ENCODE peak calls at places on chromosomes 12 and 14, in nine cellular contexts. One of them, this sample, is unnamed. For H3K4me1, the result is how much of the 10 kb centered on the place peaks cover.

GRCh38 chr14:77086017-77086727 is 11.9 kb upstream of the CIPC start:
- DNase-seq in heart left ventricle: no peak
- DNase-seq in testis: no peak
- DNase-seq in lower lobe of right lung: no peak
- DNase-seq in adipocyte: peak
- DNase-seq in PC-3: peak
- DNase-seq in thoracic aorta: no peak
- DNase-seq in GM23338: peak
- DNase-seq in NT2/D1: no peak
- DNase-seq in this sample: peak

GRCh38 chr14:95359974-95360826 is 40.5 kb upstream of the CLMN start:
- DNase-seq in heart left ventricle: no peak
- DNase-seq in testis: peak
- DNase-seq in lower lobe of right lung: no peak
- DNase-seq in adipocyte: no peak
- DNase-seq in PC-3: no peak
- DNase-seq in thoracic aorta: no peak
- DNase-seq in GM23338: peak
- DNase-seq in NT2/D1: no peak
- DNase-seq in this sample: no peak

GRCh38 chr14:22517117-22517720 is 71.8 kb downstream of the DAD1 start:
- DNase-seq in heart left ventricle: no peak
- DNase-seq in testis: no peak
- DNase-seq in lower lobe of right lung: no peak
- DNase-seq in adipocyte: no peak
- DNase-seq in PC-3: no peak
- DNase-seq in thoracic aorta: no peak
- DNase-seq in GM23338: no peak
- DNase-seq in NT2/D1: no peak
- DNase-seq in this sample: no peak

GRCh38 chr14:21084396-21084795 is 14.1 kb downstream of the ZNF219 start:
- DNase-seq in heart left ventricle: no peak
- DNase-seq in testis: no peak
- DNase-seq in lower lobe of right lung: no peak
- DNase-seq in adipocyte: no peak
- DNase-seq in PC-3: no peak
- DNase-seq in thoracic aorta: no peak
- DNase-seq in GM23338: no peak
- DNase-seq in NT2/D1: no peak
- DNase-seq in this sample: no peak

GRCh38 chr14:82003418-82003817 is 469.8 kb upstream of the SEL1L start:
- DNase-seq in heart left ventricle: no peak
- DNase-seq in testis: no peak
- DNase-seq in lower lobe of right lung: no peak
- DNase-seq in adipocyte: no peak
- DNase-seq in PC-3: no peak
- DNase-seq in thoracic aorta: no peak
- DNase-seq in GM23338: no peak
- DNase-seq in NT2/D1: no peak
- DNase-seq in this sample: no peak

GRCh38 chr12:2624543-2625266 is 170.1 kb upstream of the FKBP4 start:
- DNase-seq in heart left ventricle: no peak
- DNase-seq in testis: no peak
- DNase-seq in lower lobe of right lung: no peak
- DNase-seq in adipocyte: peak
- DNase-seq in PC-3: peak
- DNase-seq in thoracic aorta: no peak
- DNase-seq in GM23338: peak
- DNase-seq in NT2/D1: peak
- DNase-seq in this sample: peak

GRCh38 chr12:50058743-50059312 is 1.4 kb downstream of the ASIC1 start:
- DNase-seq in heart left ventricle: no peak
- DNase-seq in testis: no peak
- DNase-seq in lower lobe of right lung: peak
- DNase-seq in adipocyte: no peak
- DNase-seq in PC-3: no peak
- DNase-seq in thoracic aorta: no peak
- DNase-seq in GM23338: no peak
- DNase-seq in NT2/D1: no peak
- DNase-seq in this sample: no peak

GRCh38 chr12:72274926-72275325 is 2.8 kb downstream of the TRHDE start:
- DNase-seq in heart left ventricle: no peak
- DNase-seq in testis: no peak
- DNase-seq in lower lobe of right lung: no peak
- DNase-seq in adipocyte: peak
- DNase-seq in PC-3: peak
- DNase-seq in thoracic aorta: no peak
- DNase-seq in GM23338: no peak
- DNase-seq in NT2/D1: no peak
- DNase-seq in this sample: no peak

GRCh38 chr14:65847065-65847847 is 434.7 kb downstream of the FUT8 start:
- DNase-seq in heart left ventricle: no peak
- DNase-seq in testis: no peak
- DNase-seq in lower lobe of right lung: no peak
- DNase-seq in adipocyte: no peak
- DNase-seq in PC-3: no peak
- DNase-seq in thoracic aorta: no peak
- DNase-seq in GM23338: no peak
- DNase-seq in NT2/D1: no peak
- DNase-seq in this sample: no peak

GRCh38 chr12:98725481-98726247 is 80.6 kb downstream of the APAF1 start:
- DNase-seq in heart left ventricle: no peak
- DNase-seq in testis: peak
- DNase-seq in lower lobe of right lung: no peak
- DNase-seq in adipocyte: peak
- DNase-seq in PC-3: peak
- DNase-seq in thoracic aorta: no peak
- DNase-seq in GM23338: peak
- DNase-seq in NT2/D1: peak
- DNase-seq in this sample: peak

GRCh38 chr14:85528080-85528881 is 1.7 kb upstream of the FLRT2 start:
- DNase-seq in heart left ventricle: no peak
- DNase-seq in testis: peak
- DNase-seq in lower lobe of right lung: no peak
- DNase-seq in adipocyte: peak
- DNase-seq in PC-3: peak
- DNase-seq in thoracic aorta: no peak
- DNase-seq in GM23338: peak
- DNase-seq in NT2/D1: no peak
- DNase-seq in this sample: peak

GRCh38 chr12:334114-334513 is 55.0 kb downstream of the KDM5A start:
- DNase-seq in heart left ventricle: no peak
- DNase-seq in testis: no peak
- DNase-seq in lower lobe of right lung: no peak
- DNase-seq in adipocyte: peak
- DNase-seq in PC-3: no peak
- DNase-seq in thoracic aorta: no peak
- DNase-seq in GM23338: no peak
- DNase-seq in NT2/D1: no peak
- DNase-seq in this sample: no peak

GRCh38 chr14:92944976-92945375 is 22.0 kb downstream of the CHGA start:
- DNase-seq in heart left ventricle: peak
- DNase-seq in testis: no peak
- DNase-seq in lower lobe of right lung: no peak
- DNase-seq in adipocyte: no peak
- DNase-seq in PC-3: no peak
- DNase-seq in thoracic aorta: no peak
- DNase-seq in GM23338: no peak
- DNase-seq in NT2/D1: no peak
- DNase-seq in this sample: no peak

GRCh38 chr12:110821917-110822316 is 24.9 kb upstream of the CCDC63 start:
- DNase-seq in heart left ventricle: no peak
- DNase-seq in testis: no peak
- DNase-seq in lower lobe of right lung: no peak
- DNase-seq in adipocyte: no peak
- DNase-seq in PC-3: no peak
- DNase-seq in thoracic aorta: no peak
- DNase-seq in GM23338: no peak
- DNase-seq in NT2/D1: no peak
- DNase-seq in this sample: no peak

GRCh38 chr12:65631621-65632111 is 192.6 kb upstream of the HMGA2 start:
- DNase-seq in heart left ventricle: no peak
- DNase-seq in testis: no peak
- DNase-seq in lower lobe of right lung: no peak
- DNase-seq in adipocyte: peak
- DNase-seq in PC-3: peak
- DNase-seq in thoracic aorta: peak
- DNase-seq in GM23338: no peak
- DNase-seq in NT2/D1: no peak
- DNase-seq in this sample: no peak
- H3K4me1 ChIP-seq in heart left ventricle: under half
- H3K4me1 ChIP-seq in testis: under half
- H3K4me1 ChIP-seq in lower lobe of right lung: under half
- H3K4me1 ChIP-seq in adipocyte: under half
- H3K4me1 ChIP-seq in PC-3: half or more
- H3K4me1 ChIP-seq in thoracic aorta: under half
- H3K4me1 ChIP-seq in GM23338: under half
- H3K4me1 ChIP-seq in NT2/D1: under half
- H3K4me1 ChIP-seq in this sample: under half

GRCh38 chr12:94560416-94561221 is 89.7 kb downstream of the TMCC3 start:
- DNase-seq in heart left ventricle: no peak
- DNase-seq in testis: no peak
- DNase-seq in lower lobe of right lung: no peak
- DNase-seq in adipocyte: peak
- DNase-seq in PC-3: peak
- DNase-seq in thoracic aorta: no peak
- DNase-seq in GM23338: peak
- DNase-seq in NT2/D1: peak
- DNase-seq in this sample: no peak
- H3K4me3 ChIP-seq in heart left ventricle: no peak
- H3K4me3 ChIP-seq in testis: no peak
- H3K4me3 ChIP-seq in lower lobe of right lung: no peak
- H3K4me3 ChIP-seq in adipocyte: no peak
- H3K4me3 ChIP-seq in PC-3: peak
- H3K4me3 ChIP-seq in thoracic aorta: no peak
- H3K4me3 ChIP-seq in GM23338: peak
- H3K4me3 ChIP-seq in NT2/D1: peak
- H3K4me3 ChIP-seq in this sample: no peak

GRCh38 chr12:122891661-122892525 is 4.0 kb downstream of the VPS37B start:
- DNase-seq in heart left ventricle: no peak
- DNase-seq in testis: no peak
- DNase-seq in lower lobe of right lung: no peak
- DNase-seq in adipocyte: peak
- DNase-seq in PC-3: peak
- DNase-seq in thoracic aorta: no peak
- DNase-seq in GM23338: peak
- DNase-seq in NT2/D1: peak
- DNase-seq in this sample: peak

GRCh38 chr12:122887817-122888212 is 8.1 kb downstream of the VPS37B start:
- DNase-seq in heart left ventricle: no peak
- DNase-seq in testis: no peak
- DNase-seq in lower lobe of right lung: no peak
- DNase-seq in adipocyte: no peak
- DNase-seq in PC-3: no peak
- DNase-seq in thoracic aorta: no peak
- DNase-seq in GM23338: no peak
- DNase-seq in NT2/D1: no peak
- DNase-seq in this sample: no peak

GRCh38 chr12:122886851-122887816 is 8.8 kb downstream of the VPS37B start:
- DNase-seq in heart left ventricle: no peak
- DNase-seq in testis: no peak
- DNase-seq in lower lobe of right lung: no peak
- DNase-seq in adipocyte: no peak
- DNase-seq in PC-3: peak
- DNase-seq in thoracic aorta: no peak
- DNase-seq in GM23338: no peak
- DNase-seq in NT2/D1: no peak
- DNase-seq in this sample: no peak

GRCh38 chr12:122888232-122888752 is 7.6 kb downstream of the VPS37B start:
- DNase-seq in heart left ventricle: no peak
- DNase-seq in testis: peak
- DNase-seq in lower lobe of right lung: peak
- DNase-seq in adipocyte: peak
- DNase-seq in PC-3: peak
- DNase-seq in thoracic aorta: no peak
- DNase-seq in GM23338: peak
- DNase-seq in NT2/D1: no peak
- DNase-seq in this sample: peak

GRCh38 chr12:122889658-122890561 is 6.0 kb downstream of the VPS37B start:
- DNase-seq in heart left ventricle: no peak
- DNase-seq in testis: no peak
- DNase-seq in lower lobe of right lung: no peak
- DNase-seq in adipocyte: no peak
- DNase-seq in PC-3: no peak
- DNase-seq in thoracic aorta: no peak
- DNase-seq in GM23338: no peak
- DNase-seq in NT2/D1: no peak
- DNase-seq in this sample: no peak
- H3K4me1 ChIP-seq in heart left ventricle: half or more
- H3K4me1 ChIP-seq in testis: half or more
- H3K4me1 ChIP-seq in lower lobe of right lung: half or more
- H3K4me1 ChIP-seq in adipocyte: under half
- H3K4me1 ChIP-seq in PC-3: half or more
- H3K4me1 ChIP-seq in thoracic aorta: half or more
- H3K4me1 ChIP-seq in GM23338: under half
- H3K4me1 ChIP-seq in NT2/D1: under half
- H3K4me1 ChIP-seq in this sample: half or more

GRCh38 chr12:132316497-132317232 is 12.7 kb downstream of the GALNT9 start:
- DNase-seq in heart left ventricle: peak
- DNase-seq in testis: no peak
- DNase-seq in lower lobe of right lung: peak
- DNase-seq in adipocyte: no peak
- DNase-seq in PC-3: no peak
- DNase-seq in thoracic aorta: no peak
- DNase-seq in GM23338: no peak
- DNase-seq in NT2/D1: no peak
- DNase-seq in this sample: no peak

GRCh38 chr12:132317233-132317938 is 12.0 kb downstream of the GALNT9 start:
- DNase-seq in heart left ventricle: peak
- DNase-seq in testis: no peak
- DNase-seq in lower lobe of right lung: peak
- DNase-seq in adipocyte: no peak
- DNase-seq in PC-3: no peak
- DNase-seq in thoracic aorta: no peak
- DNase-seq in GM23338: no peak
- DNase-seq in NT2/D1: no peak
- DNase-seq in this sample: no peak

GRCh38 chr12:132318618-132319033 is 10.8 kb downstream of the GALNT9 start:
- DNase-seq in heart left ventricle: no peak
- DNase-seq in testis: no peak
- DNase-seq in lower lobe of right lung: peak
- DNase-seq in adipocyte: no peak
- DNase-seq in PC-3: no peak
- DNase-seq in thoracic aorta: no peak
- DNase-seq in GM23338: no peak
- DNase-seq in NT2/D1: no peak
- DNase-seq in this sample: no peak

GRCh38 chr12:132319359-132319950 is 9.9 kb downstream of the GALNT9 start:
- DNase-seq in heart left ventricle: peak
- DNase-seq in testis: no peak
- DNase-seq in lower lobe of right lung: peak
- DNase-seq in adipocyte: no peak
- DNase-seq in PC-3: no peak
- DNase-seq in thoracic aorta: no peak
- DNase-seq in GM23338: no peak
- DNase-seq in NT2/D1: no peak
- DNase-seq in this sample: no peak

DNA sequence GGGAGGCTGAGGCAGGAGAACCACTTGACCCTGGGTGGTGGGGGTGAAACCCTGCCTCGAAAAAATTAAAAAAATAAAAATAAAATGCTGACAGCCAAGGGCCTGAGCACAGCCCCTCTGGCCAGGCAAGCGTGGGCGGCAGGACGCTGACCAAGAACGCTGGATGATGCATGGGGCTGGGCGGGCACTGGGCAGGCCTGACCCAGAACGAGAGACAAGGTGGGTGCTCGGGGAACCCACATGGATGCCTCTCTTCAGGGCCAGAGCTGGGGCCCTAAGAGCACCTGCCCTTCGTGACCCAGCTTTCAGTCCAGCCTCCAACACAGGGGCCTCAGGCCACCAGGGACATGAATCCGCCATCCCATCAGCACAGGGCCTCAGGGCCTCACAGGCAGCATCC is 11.3 kb downstream of the GALNT9 start:
- DNase-seq in heart left ventricle: peak
- DNase-seq in testis: no peak
- DNase-seq in lower lobe of right lung: peak
- DNase-seq in adipocyte: no peak
- DNase-seq in PC-3: no peak
- DNase-seq in thoracic aorta: no peak
- DNase-seq in GM23338: no peak
- DNase-seq in NT2/D1: no peak
- DNase-seq in this sample: no peak
- H3K4me3 ChIP-seq in heart left ventricle: no peak
- H3K4me3 ChIP-seq in testis: no peak
- H3K4me3 ChIP-seq in lower lobe of right lung: no peak
- H3K4me3 ChIP-seq in adipocyte: no peak
- H3K4me3 ChIP-seq in PC-3: no peak
- H3K4me3 ChIP-seq in thoracic aorta: no peak
- H3K4me3 ChIP-seq in GM23338: no peak
- H3K4me3 ChIP-seq in NT2/D1: no peak
- H3K4me3 ChIP-seq in this sample: no peak